ENCODE peak calls at places on chromosomes 12 and 14, in four cellular contexts. One of them, this sample, is unnamed.

GRCh38 chr12:93979189-93979588 is 169.2 kb upstream of the PLXNC1 start:
- DNase-seq in T follicular helper cell: no peak
- DNase-seq in anterior cingulate cortex: no peak
- DNase-seq in stomach: peak; percentile 35
- DNase-seq in this sample: no peak

GRCh38 chr14:99270491-99271287 is 1.3 kb downstream of the BCL11B start:
- DNase-seq in T follicular helper cell: no peak
- DNase-seq in stomach: no peak
- DNase-seq in anterior cingulate cortex: no peak
- DNase-seq in this sample: no peak

GRCh38 chr14:67837011-67837624 is 17.5 kb downstream of the RAD51B start:
- DNase-seq in T follicular helper cell: peak; percentile 54
- DNase-seq in stomach: peak; percentile 63
- DNase-seq in anterior cingulate cortex: no peak
- DNase-seq in this sample: no peak

GRCh38 chr12:104314242-104314614 is 10.7 kb downstream of the EID3 start:
- DNase-seq in stomach: no peak
- DNase-seq in T follicular helper cell: no peak
- DNase-seq in anterior cingulate cortex: no peak
- DNase-seq in this sample: no peak

GRCh38 chr12:129305851-129306250 is 452.6 kb downstream of the GLT1D1 start:
- DNase-seq in stomach: no peak
- DNase-seq in T follicular helper cell: no peak
- DNase-seq in anterior cingulate cortex: peak; percentile 1
- DNase-seq in this sample: no peak

GRCh38 chr14:73879027-73879426 is 7.6 kb upstream of the ZNF410 start:
- DNase-seq in T follicular helper cell: no peak
- DNase-seq in stomach: no peak
- DNase-seq in anterior cingulate cortex: no peak
- DNase-seq in this sample: no peak

GRCh38 chr12:50661300-50662120 is 102.4 kb upstream of the ATF1 start:
- DNase-seq in anterior cingulate cortex: no peak
- DNase-seq in T follicular helper cell: no peak
- DNase-seq in stomach: no peak
- DNase-seq in this sample: no peak

GRCh38 chr12:124847675-124848074 is 16.0 kb downstream of the SCARB1 start:
- DNase-seq in T follicular helper cell: no peak
- DNase-seq in anterior cingulate cortex: peak; percentile 73
- DNase-seq in stomach: no peak
- DNase-seq in this sample: no peak

GRCh38 chr14:59428581-59429012 is 36.6 kb downstream of the GPR135 start:
- DNase-seq in T follicular helper cell: no peak
- DNase-seq in stomach: no peak
- DNase-seq in anterior cingulate cortex: no peak
- DNase-seq in this sample: peak; percentile 10

GRCh38 chr12:5428332-5429221 is 3.3 kb upstream of the NTF3 start:
- DNase-seq in T follicular helper cell: no peak
- DNase-seq in anterior cingulate cortex: no peak
- DNase-seq in stomach: no peak
- DNase-seq in this sample: no peak

GRCh38 chr14:51335521-51335920 is 95.5 kb downstream of the TMX1 start:
- DNase-seq in stomach: no peak
- DNase-seq in anterior cingulate cortex: no peak
- DNase-seq in T follicular helper cell: no peak
- DNase-seq in this sample: no peak

GRCh38 chr12:29133680-29134079 is 15.4 kb upstream of the FAR2 start:
- DNase-seq in stomach: no peak
- DNase-seq in anterior cingulate cortex: no peak
- DNase-seq in T follicular helper cell: no peak
- DNase-seq in this sample: no peak

GRCh38 chr14:67749341-67750110 is 47.8 kb downstream of the RDH12 start:
- DNase-seq in stomach: no peak
- DNase-seq in T follicular helper cell: no peak
- DNase-seq in anterior cingulate cortex: no peak
- DNase-seq in this sample: no peak

GRCh38 chr12:76890407-76891143 is 11.8 kb upstream of the CSRP2 start:
- DNase-seq in anterior cingulate cortex: no peak
- DNase-seq in stomach: no peak
- DNase-seq in T follicular helper cell: no peak
- DNase-seq in this sample: no peak

GRCh38 chr12:89059721-89060120 is 292.6 kb downstream of the DUSP6 start:
- DNase-seq in T follicular helper cell: no peak
- DNase-seq in stomach: no peak
- DNase-seq in anterior cingulate cortex: no peak
- DNase-seq in this sample: peak; percentile 18

GRCh38 chr14:52080171-52080800 is 11.4 kb upstream of the NID2 start:
- DNase-seq in anterior cingulate cortex: no peak
- DNase-seq in stomach: no peak
- DNase-seq in T follicular helper cell: no peak
- DNase-seq in this sample: no peak

GRCh38 chr14:102779574-102780315 is 2.5 kb downstream of the TRAF3 start:
- DNase-seq in stomach: no peak
- DNase-seq in anterior cingulate cortex: no peak
- DNase-seq in T follicular helper cell: no peak
- DNase-seq in this sample: no peak

GRCh38 chr12:50110127-50110761 is 1.8 kb upstream of the COX14 start:
- DNase-seq in anterior cingulate cortex: no peak
- DNase-seq in stomach: peak; percentile 70
- DNase-seq in T follicular helper cell: no peak
- DNase-seq in this sample: peak; percentile 82

GRCh38 chr14:54632452-54632851 is 65.5 kb downstream of the SAMD4A start:
- DNase-seq in T follicular helper cell: no peak
- DNase-seq in anterior cingulate cortex: no peak
- DNase-seq in stomach: no peak
- DNase-seq in this sample: no peak

GRCh38 chr14:36748814-36749213 is 87.2 kb downstream of the PAX9 start:
- DNase-seq in anterior cingulate cortex: no peak
- DNase-seq in T follicular helper cell: no peak
- DNase-seq in stomach: no peak
- DNase-seq in this sample: no peak

GRCh38 chr12:80679346-80680131 is 27.9 kb upstream of the MYF6 start:
- DNase-seq in stomach: no peak
- DNase-seq in T follicular helper cell: no peak
- DNase-seq in anterior cingulate cortex: no peak
- DNase-seq in this sample: no peak

GRCh38 chr12:62581288-62582064 is 114.8 kb downstream of the MON2 start:
- DNase-seq in anterior cingulate cortex: no peak
- DNase-seq in stomach: no peak
- DNase-seq in T follicular helper cell: no peak
- DNase-seq in this sample: no peak

GRCh38 chr12:48980953-48981756 is 3.0 kb downstream of the WNT1 start:
- DNase-seq in stomach: no peak
- DNase-seq in T follicular helper cell: peak; percentile 59
- DNase-seq in anterior cingulate cortex: no peak
- DNase-seq in this sample: peak; percentile 64

GRCh38 chr12:124601699-124602098 is 34.3 kb upstream of the NCOR2 start:
- DNase-seq in T follicular helper cell: no peak
- DNase-seq in anterior cingulate cortex: no peak
- DNase-seq in stomach: no peak
- DNase-seq in this sample: no peak

GRCh38 chr14:61406198-61406597 is 84.8 kb downstream of the PRKCH start:
- DNase-seq in T follicular helper cell: no peak
- DNase-seq in anterior cingulate cortex: no peak
- DNase-seq in stomach: no peak
- DNase-seq in this sample: no peak

GRCh38 chr12:104930388-104931326 is 27.4 kb downstream of the SLC41A2 start:
- DNase-seq in stomach: no peak
- DNase-seq in anterior cingulate cortex: no peak
- DNase-seq in T follicular helper cell: no peak
- DNase-seq in this sample: no peak

GRCh38 chr12:89768586-89769482 is 60.2 kb upstream of the ATP2B1 start:
- DNase-seq in anterior cingulate cortex: no peak
- DNase-seq in T follicular helper cell: no peak
- DNase-seq in stomach: no peak
- DNase-seq in this sample: no peak

GRCh38 chr12:43063642-43064041 is 474.1 kb upstream of the PRICKLE1 start:
- DNase-seq in T follicular helper cell: no peak
- DNase-seq in anterior cingulate cortex: no peak
- DNase-seq in stomach: no peak
- DNase-seq in this sample: no peak

GRCh38 chr12:3054993-3055711 is 22.0 kb upstream of the TSPAN9 start:
- DNase-seq in stomach: no peak
- DNase-seq in anterior cingulate cortex: no peak
- DNase-seq in T follicular helper cell: no peak
- DNase-seq in this sample: no peak

GRCh38 chr12:78887008-78887407 is 22.4 kb downstream of the SYT1 start:
- DNase-seq in stomach: no peak
- DNase-seq in anterior cingulate cortex: no peak
- DNase-seq in T follicular helper cell: no peak
- DNase-seq in this sample: no peak

GRCh38 chr12:24940157-24940556 is 8.7 kb downstream of the BCAT1 start:
- DNase-seq in anterior cingulate cortex: no peak
- DNase-seq in T follicular helper cell: no peak
- DNase-seq in stomach: no peak
- DNase-seq in this sample: no peak

GRCh38 chr14:102206901-102207300 is 67.2 kb downstream of the WDR20 start:
- DNase-seq in stomach: peak; percentile 24
- DNase-seq in T follicular helper cell: no peak
- DNase-seq in anterior cingulate cortex: no peak
- DNase-seq in this sample: no peak

GRCh38 chr14:64795211-64795610 is 84.5 kb downstream of the SPTB start:
- DNase-seq in stomach: no peak
- DNase-seq in anterior cingulate cortex: no peak
- DNase-seq in T follicular helper cell: no peak
- DNase-seq in this sample: no peak